ENCODE peak calls at places on chromosomes 5 and 9, in five cellular contexts. Q, B, L, S and H are unnamed samples.
A peak's percentile ranks its signal among the peaks of the same experiment; 100 is the strongest.

GRCh38 chr5:32964246-32964645 is 253.1 kb downstream of the NPR3 start:
- DNase-seq in B (no peak), L (no peak), S (no peak), Q (no peak), H (no peak)

GRCh38 chr5:176529824-176530195 is 7.4 kb downstream of the RNF44 start:
- DNase-seq in L (peak; percentile 72), Q (no peak), B (no peak), S (no peak), H (peak; percentile 55)

GRCh38 chr9:69822091-69822750 is 1.6 kb downstream of the CFAP95 start:
- DNase-seq in B (peak; percentile 22), L (no peak), S (no peak), Q (no peak), H (no peak)

GRCh38 chr5:157956271-157956885 is 97.4 kb upstream of the CLINT1 start:
- DNase-seq in L (no peak), S (no peak), Q (no peak), B (no peak), H (no peak)

GRCh38 chr5:32223972-32224608 is 50.0 kb upstream of the GOLPH3 start:
- DNase-seq in S (peak; percentile 65), L (no peak), Q (no peak), B (no peak), H (no peak)

GRCh38 chr5:128015978-128016377 is 67.6 kb upstream of the SLC12A2 start:
- DNase-seq in B (no peak), L (no peak), S (no peak), Q (no peak), H (no peak)

GRCh38 chr9:18706648-18707047 is 232.7 kb downstream of the ADAMTSL1 start:
- DNase-seq in L (no peak), Q (no peak), B (no peak), S (no peak), H (no peak)

GRCh38 chr9:72675586-72675985 is 154.2 kb downstream of the TMC1 start:
- DNase-seq in B (no peak), L (no peak), S (no peak), Q (no peak), H (no peak)

GRCh38 chr5:173010547-173011464 is 27.2 kb downstream of the ATP6V0E1 start:
- DNase-seq in L (no peak), S (no peak), B (no peak), Q (no peak), H (no peak)

DNA sequence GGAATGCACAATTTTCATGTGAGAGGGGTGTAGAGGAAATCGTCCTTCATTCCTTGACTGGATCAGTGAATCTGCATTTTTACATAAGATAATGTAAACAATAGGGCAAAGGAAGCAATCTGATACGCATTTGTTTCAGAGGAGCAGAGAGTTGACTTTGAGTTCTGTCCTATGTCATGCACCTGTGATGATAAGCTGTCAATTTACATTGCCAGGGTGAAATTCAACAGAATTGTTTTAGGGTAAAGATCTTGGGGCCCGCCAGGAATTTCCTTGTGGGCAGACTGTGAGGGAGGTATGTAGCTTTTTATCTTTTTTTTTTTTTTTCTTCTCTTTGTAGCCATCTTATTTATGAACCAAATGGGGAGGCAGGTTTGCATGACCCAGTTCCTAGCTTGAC is 58.3 kb upstream of the LARP1 start:
- DNase-seq in S (no peak), Q (no peak), L (no peak), B (no peak), H (no peak)
- TF ChIP-seq CTCF in S (no peak), Q (no peak), L (no peak), B (no peak), H (no peak)

DNA sequence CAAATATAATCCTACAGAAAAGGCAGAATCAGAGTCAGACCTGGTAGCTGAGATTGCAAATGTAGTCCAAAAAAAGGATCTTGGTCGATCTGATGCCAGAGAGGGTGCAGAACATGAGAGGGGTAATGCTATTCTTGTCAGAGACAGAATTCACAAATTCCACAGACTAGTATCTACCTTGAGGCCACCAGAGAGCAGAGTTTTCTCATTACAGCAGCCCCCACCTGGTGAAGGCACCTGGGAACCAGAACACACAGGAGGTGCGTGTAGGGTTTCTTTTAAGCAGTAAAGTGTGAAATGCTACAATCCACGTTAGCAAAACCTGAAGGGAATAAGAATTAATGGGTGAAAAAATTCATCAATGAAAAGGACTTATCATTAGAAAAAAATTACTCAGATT is 145.8 kb downstream of the GIN1 start:
- DNase-seq in S (no peak), Q (no peak), L (no peak), B (no peak), H (no peak)
- TF ChIP-seq CTCF in S (no peak), Q (no peak), L (no peak), B (no peak), H (no peak)

DNA sequence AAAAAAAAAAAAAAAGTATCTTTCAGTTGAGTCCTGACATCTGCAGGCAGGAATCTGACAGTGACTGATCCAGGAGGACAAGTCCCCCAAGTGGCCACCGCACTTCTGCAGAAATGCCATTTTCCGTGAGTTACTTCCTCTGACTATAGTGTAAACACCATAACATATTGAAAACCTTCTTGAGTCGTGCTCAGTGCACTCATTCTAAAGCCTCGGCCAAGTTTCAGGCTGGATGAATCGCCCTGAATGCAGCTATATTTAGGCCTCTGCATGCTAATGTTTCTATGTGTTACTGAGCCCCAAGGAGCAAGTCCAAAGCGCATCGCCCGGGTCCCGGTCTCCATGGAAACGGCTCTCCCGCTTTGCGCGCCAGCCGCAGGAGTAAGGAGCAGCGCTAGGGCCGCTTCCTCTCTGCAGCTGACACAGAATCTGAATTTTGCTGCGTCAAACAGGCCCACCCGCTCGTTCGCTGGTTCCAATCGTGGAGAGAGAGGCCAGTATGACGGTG is 335.4 kb downstream of the MSX2 start:
- DNase-seq in Q (peak; percentile 29), S (peak; percentile 76), L (no peak), B (peak; percentile 15), H (peak; percentile 6)
- TF ChIP-seq CTCF in Q (no peak), S (peak; percentile 34), L (no peak), B (no peak), H (no peak)

DNA sequence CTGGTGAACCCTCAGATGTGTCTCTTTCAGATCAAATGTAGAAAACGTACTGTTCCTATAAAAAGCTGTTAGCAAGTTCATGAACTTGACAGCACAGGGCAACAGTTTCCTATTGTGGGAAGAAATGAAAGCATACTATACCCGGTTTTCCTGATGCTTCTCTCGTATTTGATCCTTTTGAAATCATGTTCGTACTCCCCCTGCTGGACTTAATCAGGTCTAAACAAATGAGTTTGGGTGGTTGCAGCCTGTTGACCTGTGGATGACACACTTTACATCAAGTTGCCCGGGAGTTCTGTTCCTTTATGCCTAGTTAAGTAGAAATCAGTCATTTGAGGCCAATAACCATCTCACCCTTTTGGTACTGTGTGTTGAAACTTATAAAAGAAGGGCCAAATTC is 1992.3 kb downstream of the MAT2B start:
- DNase-seq in S (peak; percentile 2), B (peak; percentile 13), L (no peak), Q (no peak), H (no peak)
- TF ChIP-seq CTCF in S (peak; percentile 27), B (no peak), L (no peak), Q (no peak), H (no peak)

DNA sequence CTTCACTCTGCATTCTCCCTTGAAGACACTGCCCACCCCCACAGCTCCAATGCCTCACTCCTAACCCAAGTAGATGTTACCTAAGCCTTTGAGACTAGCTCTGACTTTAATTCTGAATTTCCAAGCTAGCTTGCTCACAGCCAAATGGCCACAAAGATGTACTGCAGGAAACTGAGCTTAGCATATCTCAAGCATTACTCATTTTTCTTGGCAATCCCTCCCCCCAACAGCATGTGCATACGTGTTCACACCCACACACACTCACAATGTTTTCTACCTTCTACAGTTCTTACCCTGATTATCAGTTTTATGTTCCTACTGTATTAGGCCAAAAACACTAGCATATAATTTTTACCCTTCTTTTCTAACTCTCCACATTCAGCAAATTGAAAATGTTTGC is 13.7 kb upstream of the GRIA1 start:
- DNase-seq in S (no peak), B (no peak), Q (no peak), L (no peak), H (no peak)
- TF ChIP-seq CTCF in S (no peak), B (no peak), Q (no peak), L (no peak), H (no peak)

GRCh38 chr9:120877276-120878034 is 467 bp upstream of the PHF19 start:
- DNase-seq in S (peak; percentile 83), Q (no peak), L (peak; percentile 66), B (peak; percentile 89), H (peak; percentile 91)
- TF ChIP-seq CTCF in S (no peak), Q (no peak), L (no peak), B (peak; percentile 28), H (peak; percentile 16)

DNA sequence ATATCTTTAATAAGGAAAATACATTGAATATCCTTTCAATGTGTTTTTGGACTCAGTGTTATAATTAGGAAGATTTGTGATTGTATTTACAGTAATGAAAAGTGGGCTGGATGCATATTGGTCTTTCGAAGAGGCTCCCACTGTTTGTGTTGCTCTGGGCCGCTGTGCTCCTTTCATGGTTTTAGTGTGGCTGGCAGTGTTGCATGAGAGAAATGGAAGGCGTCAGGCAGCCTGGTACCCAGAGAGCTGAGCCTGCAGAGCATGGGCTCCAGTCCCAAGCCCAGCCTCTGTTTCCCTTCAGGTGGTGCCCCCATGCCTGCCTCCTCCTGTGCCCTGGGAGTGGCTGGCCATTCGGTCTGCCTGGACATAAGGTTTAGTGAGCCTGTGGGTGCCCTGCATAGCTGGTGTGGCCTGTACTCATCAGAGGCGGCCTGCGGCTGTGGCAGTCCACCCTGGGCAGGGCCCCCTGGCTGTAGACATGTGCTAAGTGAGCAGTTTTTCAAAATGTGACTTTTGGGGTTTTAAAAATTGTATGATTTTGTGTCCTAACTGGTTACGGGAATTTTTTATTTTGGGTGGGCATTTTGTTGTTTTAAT is 27.4 kb upstream of the FAM120AOS start:
- DNase-seq in Q (no peak), S (no peak), B (no peak), L (no peak), H (no peak)
- TF ChIP-seq CTCF in Q (no peak), S (no peak), B (no peak), L (no peak), H (no peak)

DNA sequence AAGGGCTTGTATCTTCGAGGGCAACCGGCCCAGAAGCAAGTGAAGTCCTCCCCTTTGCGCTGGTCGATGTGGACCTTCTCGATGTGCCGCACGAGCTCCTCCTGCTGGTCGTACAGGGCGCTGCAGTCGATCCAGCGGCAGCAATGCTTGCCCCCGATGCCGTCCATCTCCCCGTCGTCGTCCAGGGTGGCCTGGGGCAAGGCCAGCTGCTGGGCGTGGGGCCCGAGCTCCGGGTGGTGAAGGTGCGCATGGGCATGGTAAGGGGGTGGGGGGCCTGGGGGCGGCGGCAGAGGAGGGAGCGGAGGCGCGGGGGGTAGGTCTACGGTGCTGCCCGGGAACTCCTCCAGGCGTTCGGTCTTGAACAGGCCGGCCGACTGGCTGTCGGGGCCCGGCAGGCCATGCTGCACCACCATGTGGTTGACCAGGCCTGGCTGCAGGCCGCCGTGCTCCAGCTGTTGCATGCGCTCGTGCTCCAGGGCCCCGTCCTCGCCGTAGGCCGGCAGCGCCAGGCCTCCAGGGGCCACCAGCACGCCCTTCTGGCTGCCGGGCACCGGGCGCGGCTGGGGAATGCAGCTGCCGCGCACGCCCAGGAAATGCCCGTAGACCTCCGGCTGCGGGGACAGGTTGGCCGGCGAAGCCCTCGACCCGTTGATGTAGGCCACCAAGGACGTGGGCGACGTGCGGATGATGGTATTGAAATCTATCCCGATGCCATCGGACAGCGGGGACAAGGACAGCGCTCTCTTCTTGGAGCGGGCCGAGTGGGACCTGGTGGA is 181.8 kb downstream of the GLIS3 start:
- DNase-seq in L (peak; percentile 24), S (no peak), Q (no peak), B (peak; percentile 69), H (peak; percentile 76)
- TF ChIP-seq CTCF in L (peak; percentile 25), S (peak; percentile 13), Q (no peak), B (peak; percentile 54), H (peak; percentile 61)